ENCODE peak calls at places on chromosomes 13 and 19, in eight cellular contexts. C, O, T, M, Z, S, Q and J are unnamed samples.

GRCh38 chr13:50365300-50365682 is 350.0 kb downstream of the KCNRG start:
- DNase-seq in S (no peak), Q (peak; percentile 67), M (no peak), O (no peak), T (no peak), Z (no peak), C (no peak), J (no peak)

GRCh38 chr13:85993567-85993966 is 194.3 kb upstream of the SLITRK6 start:
- DNase-seq in O (no peak), Q (no peak), Z (no peak), C (no peak), M (no peak), S (no peak), T (no peak), J (no peak)

GRCh38 chr13:35720690-35721554 is 244.4 kb upstream of the MAB21L1 start:
- DNase-seq in T (peak; percentile 23), Q (peak; percentile 6), M (peak; percentile 65), C (peak; percentile 49), S (no peak), O (peak; percentile 5), Z (peak; percentile 87), J (no peak)

GRCh38 chr13:113903912-113904311 is 40.0 kb upstream of the GAS6 start:
- DNase-seq in O (no peak), Z (no peak), T (no peak), C (no peak), S (no peak), Q (no peak), M (no peak), J (no peak)

GRCh38 chr19:1245884-1246816 is 2.2 kb upstream of the MIDN start:
- DNase-seq in Z (peak; percentile 40), Q (no peak), O (no peak), C (no peak), T (no peak), M (no peak), S (no peak), J (no peak)

GRCh38 chr19:48644839-48645651 is 942 bp downstream of the CA11 start:
- DNase-seq in S (no peak), O (peak; percentile 72), Q (peak; percentile 42), M (no peak), Z (peak; percentile 80), T (peak; percentile 61), C (peak; percentile 53), J (no peak)

GRCh38 chr19:9523885-9524474 is 14.5 kb downstream of the ZNF426 start:
- DNase-seq in Z (no peak), M (no peak), C (no peak), Q (no peak), O (no peak), T (no peak), S (no peak), J (no peak)

GRCh38 chr19:39126593-39127187 is 1.1 kb downstream of the PAK4 start:
- DNase-seq in C (peak; percentile 16), M (no peak), Z (no peak), T (no peak), O (no peak), Q (peak; percentile 89), S (no peak), J (no peak)

GRCh38 chr19:12043752-12044422 is 8.4 kb upstream of the ZNF433 start:
- DNase-seq in M (no peak), Z (no peak), C (no peak), O (no peak), Q (no peak), S (no peak), T (no peak), J (no peak)

GRCh38 chr19:13241321-13242104 is 91.3 kb downstream of the IER2 start:
- DNase-seq in M (no peak), S (no peak), Z (peak; percentile 61), C (no peak), O (no peak), T (no peak), Q (no peak), J (no peak)

GRCh38 chr13:82654851-82655517 is 1227.3 kb downstream of the SLITRK1 start:
- DNase-seq in Z (no peak), C (peak; percentile 16), Q (no peak), S (peak; percentile 86), T (no peak), M (peak; percentile 18), O (no peak), J (no peak)

GRCh38 chr13:47628666-47629065 is 372.4 kb downstream of the SUCLA2 start:
- DNase-seq in M (no peak), S (no peak), C (peak; percentile 13), O (no peak), Q (peak; percentile 56), Z (no peak), T (no peak), J (no peak)

GRCh38 chr19:45906221-45906620 is 3.8 kb upstream of the MYPOP start:
- DNase-seq in S (no peak), Z (no peak), M (no peak), T (no peak), C (no peak), O (no peak), Q (no peak), J (no peak)

GRCh38 chr13:94596575-94596971 is 621 bp upstream of the TGDS start:
- DNase-seq in Q (no peak), M (no peak), C (no peak), O (no peak), T (no peak), Z (peak; percentile 30), S (no peak), J (no peak)

GRCh38 chr13:112510002-112510780 is 77.8 kb downstream of the TUBGCP3 start:
- DNase-seq in M (peak; percentile 50), Q (peak; percentile 53), S (no peak), O (no peak), Z (peak; percentile 53), C (peak; percentile 53), T (peak; percentile 51), J (no peak)

GRCh38 chr19:51946602-51947001 is 19.3 kb downstream of the ZNF613 start:
- DNase-seq in S (no peak), O (no peak), M (no peak), Z (no peak), Q (no peak), T (no peak), C (no peak), J (no peak)

GRCh38 chr19:42028304-42029216 is 34.5 kb upstream of the ATP1A3 start:
- DNase-seq in T (no peak), M (no peak), S (no peak), C (no peak), O (no peak), Q (no peak), Z (peak; percentile 93), J (no peak)

GRCh38 chr19:42254083-42254849 is 662 bp downstream of the ERF start:
- DNase-seq in Q (no peak), O (peak; percentile 73), Z (peak; percentile 80), C (peak; percentile 67), S (no peak), M (no peak), T (no peak), J (no peak)

GRCh38 chr19:46283771-46284170 is 13.1 kb upstream of the HIF3A start:
- DNase-seq in C (no peak), T (no peak), Z (no peak), M (no peak), S (no peak), Q (no peak), O (no peak), J (no peak)

GRCh38 chr13:43472344-43472743 is 314.4 kb downstream of the ENOX1 start:
- DNase-seq in Q (no peak), M (no peak), O (no peak), S (no peak), C (no peak), T (no peak), Z (no peak), J (no peak)

GRCh38 chr19:56167064-56167578 is 8.7 kb upstream of the GALP start:
- DNase-seq in M (no peak), T (no peak), Z (no peak), O (no peak), S (no peak), Q (no peak), C (peak; percentile 34), J (no peak)

GRCh38 chr19:10091892-10092641 is 6.0 kb downstream of the SHFL start:
- DNase-seq in C (no peak), O (no peak), T (no peak), S (no peak), Q (no peak), Z (no peak), M (no peak), J (no peak)

GRCh38 chr13:107568181-107568580 is 647.2 kb downstream of the LIG4 start:
- DNase-seq in Q (no peak), M (no peak), C (no peak), O (no peak), T (no peak), S (no peak), Z (no peak), J (no peak)

GRCh38 chr19:51807111-51807701 is 12.2 kb downstream of the FPR3 start:
- DNase-seq in T (no peak), C (peak; percentile 20), M (no peak), Q (no peak), S (no peak), Z (peak; percentile 25), O (no peak), J (no peak)

GRCh38 chr19:30564551-30565011 is 192.4 kb downstream of the ZNF536 start:
- DNase-seq in Z (no peak), O (no peak), C (no peak), M (no peak), T (no peak), Q (no peak), S (no peak), J (no peak)

GRCh38 chr19:49073514-49074378 is 1.2 kb upstream of the KCNA7 start:
- DNase-seq in Q (no peak), C (no peak), M (no peak), Z (peak; percentile 68), O (no peak), S (no peak), T (peak; percentile 20), J (no peak)

GRCh38 chr19:48194041-48194871 is 23.8 kb downstream of the ZSWIM9 start:
- DNase-seq in T (no peak), O (no peak), C (no peak), Z (peak; percentile 56), Q (no peak), S (peak; percentile 73), M (no peak), J (no peak)

GRCh38 chr13:112117955-112118302 is 51.0 kb downstream of the SOX1 start:
- DNase-seq in M (no peak), O (no peak), T (no peak), C (no peak), S (no peak), Z (no peak), Q (no peak), J (no peak)

GRCh38 chr19:19628499-19629134 is 597 bp upstream of the LPAR2 start:
- DNase-seq in S (no peak), Z (peak; percentile 91), T (peak; percentile 26), Q (peak; percentile 21), C (no peak), M (no peak), O (peak; percentile 33), J (no peak)

GRCh38 chr13:112831801-112832200 is 137.2 kb upstream of the MCF2L start:
- DNase-seq in C (no peak), Q (no peak), M (no peak), T (no peak), O (no peak), Z (no peak), S (no peak), J (no peak)

GRCh38 chr13:50420720-50421456 is 405.6 kb downstream of the KCNRG start:
- DNase-seq in Q (no peak), C (no peak), Z (no peak), S (no peak), O (no peak), M (no peak), T (no peak), J (no peak)

GRCh38 chr19:17073869-17074627 is 1.2 kb downstream of the HAUS8 start:
- DNase-seq in M (no peak), T (peak; percentile 58), S (no peak), O (no peak), Z (no peak), C (peak; percentile 36), Q (no peak), J (no peak)

GRCh38 chr19:15248648-15249559 is 16.7 kb upstream of the EPHX3 start:
- DNase-seq in Q (peak; percentile 43), O (no peak), C (peak; percentile 81), T (no peak), Z (no peak), S (peak; percentile 90), M (peak; percentile 91), J (no peak)

GRCh38 chr13:79540504-79540903 is 59.5 kb downstream of the NDFIP2 start:
- DNase-seq in Q (no peak), C (no peak), S (no peak), Z (no peak), O (no peak), M (no peak), T (no peak), J (no peak)